ENCODE peak calls at places on chromosomes 6 and 20, in six cellular contexts. One of them, this sample, is unnamed.

GRCh38 chr20:12023169-12023795 is 105.6 kb downstream of the BTBD3 start:
- DNase-seq in foreskin fibroblast: no peak
- DNase-seq in amygdala: no peak
- DNase-seq in T follicular helper cell: no peak
- DNase-seq in hepatocyte: no peak
- DNase-seq in Calu3: no peak
- DNase-seq in this sample: no peak

GRCh38 chr6:42028234-42029061 is 21.9 kb upstream of the TAF8 start:
- DNase-seq in foreskin fibroblast: no peak
- DNase-seq in amygdala: no peak
- DNase-seq in T follicular helper cell: no peak
- DNase-seq in hepatocyte: peak
- DNase-seq in Calu3: no peak
- DNase-seq in this sample: no peak

GRCh38 chr6:25537349-25538018 is 114.5 kb upstream of the SCGN start:
- DNase-seq in foreskin fibroblast: no peak
- DNase-seq in amygdala: no peak
- DNase-seq in T follicular helper cell: no peak
- DNase-seq in hepatocyte: no peak
- DNase-seq in Calu3: no peak
- DNase-seq in this sample: no peak

GRCh38 chr20:22904411-22904810 is 130.7 kb upstream of the SSTR4 start:
- DNase-seq in foreskin fibroblast: peak
- DNase-seq in amygdala: no peak
- DNase-seq in T follicular helper cell: no peak
- DNase-seq in hepatocyte: no peak
- DNase-seq in Calu3: no peak
- DNase-seq in this sample: no peak

GRCh38 chr6:36682328-36683144 is 4.0 kb downstream of the CDKN1A start:
- DNase-seq in foreskin fibroblast: no peak
- DNase-seq in amygdala: no peak
- DNase-seq in T follicular helper cell: peak
- DNase-seq in hepatocyte: peak
- DNase-seq in Calu3: peak
- DNase-seq in this sample: peak

GRCh38 chr20:46158476-46158987 is 40.4 kb downstream of the CD40 start:
- DNase-seq in foreskin fibroblast: no peak
- DNase-seq in amygdala: no peak
- DNase-seq in T follicular helper cell: no peak
- DNase-seq in hepatocyte: no peak
- DNase-seq in Calu3: no peak
- DNase-seq in this sample: no peak

GRCh38 chr6:52538252-52538905 is 38.5 kb downstream of the TRAM2 start:
- DNase-seq in foreskin fibroblast: no peak
- DNase-seq in amygdala: no peak
- DNase-seq in T follicular helper cell: no peak
- DNase-seq in hepatocyte: no peak
- DNase-seq in Calu3: no peak
- DNase-seq in this sample: no peak

GRCh38 chr6:146026873-146027272 is 2.0 kb upstream of the GRM1 start:
- DNase-seq in foreskin fibroblast: no peak
- DNase-seq in amygdala: no peak
- DNase-seq in T follicular helper cell: no peak
- DNase-seq in hepatocyte: no peak
- DNase-seq in Calu3: no peak
- DNase-seq in this sample: no peak

GRCh38 chr6:33154349-33154748 is 37.9 kb downstream of the COL11A2 start:
- DNase-seq in foreskin fibroblast: no peak
- DNase-seq in amygdala: no peak
- DNase-seq in T follicular helper cell: no peak
- DNase-seq in hepatocyte: no peak
- DNase-seq in Calu3: no peak
- DNase-seq in this sample: no peak

GRCh38 chr6:149717588-149718458 is at the start of gene LATS1:
- DNase-seq in foreskin fibroblast: peak
- DNase-seq in amygdala: peak
- DNase-seq in T follicular helper cell: peak
- DNase-seq in hepatocyte: peak
- DNase-seq in Calu3: peak
- DNase-seq in this sample: peak

GRCh38 chr6:27755768-27756167 is 156.4 kb downstream of the OR2B2 start:
- DNase-seq in foreskin fibroblast: no peak
- DNase-seq in amygdala: no peak
- DNase-seq in T follicular helper cell: no peak
- DNase-seq in hepatocyte: no peak
- DNase-seq in Calu3: no peak
- DNase-seq in this sample: no peak

GRCh38 chr6:159973951-159974350 is 5.1 kb downstream of the IGF2R start:
- DNase-seq in foreskin fibroblast: peak
- DNase-seq in amygdala: no peak
- DNase-seq in T follicular helper cell: no peak
- DNase-seq in hepatocyte: no peak
- DNase-seq in Calu3: no peak
- DNase-seq in this sample: no peak

GRCh38 chr6:69690986-69691385 is 105.8 kb downstream of the LMBRD1 start:
- DNase-seq in foreskin fibroblast: no peak
- DNase-seq in amygdala: no peak
- DNase-seq in T follicular helper cell: no peak
- DNase-seq in hepatocyte: no peak
- DNase-seq in Calu3: no peak
- DNase-seq in this sample: no peak

GRCh38 chr20:34817801-34818200 is 7.7 kb downstream of the NCOA6 start:
- DNase-seq in foreskin fibroblast: no peak
- DNase-seq in amygdala: no peak
- DNase-seq in T follicular helper cell: no peak
- DNase-seq in hepatocyte: no peak
- DNase-seq in Calu3: no peak
- DNase-seq in this sample: no peak

GRCh38 chr6:131982740-131983259 is 31.6 kb upstream of the CCN2 start:
- DNase-seq in foreskin fibroblast: peak
- DNase-seq in amygdala: no peak
- DNase-seq in T follicular helper cell: no peak
- DNase-seq in hepatocyte: no peak
- DNase-seq in Calu3: no peak
- DNase-seq in this sample: no peak

GRCh38 chr20:7971536-7972285 is 31.5 kb upstream of the HAO1 start:
- DNase-seq in foreskin fibroblast: no peak
- DNase-seq in amygdala: no peak
- DNase-seq in T follicular helper cell: no peak
- DNase-seq in hepatocyte: no peak
- DNase-seq in Calu3: no peak
- DNase-seq in this sample: no peak

GRCh38 chr6:98942263-98942803 is 5.4 kb downstream of the FBXL4 start:
- DNase-seq in foreskin fibroblast: no peak
- DNase-seq in amygdala: no peak
- DNase-seq in T follicular helper cell: no peak
- DNase-seq in hepatocyte: no peak
- DNase-seq in Calu3: no peak
- DNase-seq in this sample: no peak

GRCh38 chr6:151806757-151807512 is 547 bp upstream of the ESR1 start:
- DNase-seq in foreskin fibroblast: no peak
- DNase-seq in amygdala: no peak
- DNase-seq in T follicular helper cell: no peak
- DNase-seq in hepatocyte: peak
- DNase-seq in Calu3: no peak
- DNase-seq in this sample: no peak

GRCh38 chr6:97465877-97466710 is 183.1 kb upstream of the MMS22L start:
- DNase-seq in foreskin fibroblast: no peak
- DNase-seq in amygdala: no peak
- DNase-seq in T follicular helper cell: no peak
- DNase-seq in hepatocyte: no peak
- DNase-seq in Calu3: no peak
- DNase-seq in this sample: no peak

GRCh38 chr6:22929228-22929627 is 359.9 kb downstream of the HDGFL1 start:
- DNase-seq in foreskin fibroblast: peak
- DNase-seq in amygdala: no peak
- DNase-seq in T follicular helper cell: no peak
- DNase-seq in hepatocyte: no peak
- DNase-seq in Calu3: no peak
- DNase-seq in this sample: no peak

GRCh38 chr6:53199156-53199555 is 50.5 kb upstream of the GCM1 start:
- DNase-seq in foreskin fibroblast: no peak
- DNase-seq in amygdala: no peak
- DNase-seq in T follicular helper cell: no peak
- DNase-seq in hepatocyte: no peak
- DNase-seq in Calu3: no peak
- DNase-seq in this sample: no peak

GRCh38 chr6:75386050-75386770 is 101.6 kb upstream of the TMEM30A start:
- DNase-seq in foreskin fibroblast: peak
- DNase-seq in amygdala: no peak
- DNase-seq in T follicular helper cell: no peak
- DNase-seq in hepatocyte: no peak
- DNase-seq in Calu3: no peak
- DNase-seq in this sample: no peak

GRCh38 chr6:56628105-56628504 is 14.6 kb downstream of the DST start:
- DNase-seq in foreskin fibroblast: no peak
- DNase-seq in amygdala: no peak
- DNase-seq in T follicular helper cell: no peak
- DNase-seq in hepatocyte: no peak
- DNase-seq in Calu3: no peak
- DNase-seq in this sample: no peak

GRCh38 chr20:25549866-25550477 is 35.4 kb downstream of the NINL start:
- DNase-seq in foreskin fibroblast: no peak
- DNase-seq in amygdala: no peak
- DNase-seq in T follicular helper cell: no peak
- DNase-seq in hepatocyte: no peak
- DNase-seq in Calu3: no peak
- DNase-seq in this sample: no peak

GRCh38 chr6:142444800-142445405 is 143.1 kb downstream of the ADGRG6 start:
- DNase-seq in foreskin fibroblast: no peak
- DNase-seq in amygdala: no peak
- DNase-seq in T follicular helper cell: no peak
- DNase-seq in hepatocyte: no peak
- DNase-seq in Calu3: no peak
- DNase-seq in this sample: no peak

GRCh38 chr6:22025468-22026159 is 271.2 kb downstream of the PRL start:
- DNase-seq in foreskin fibroblast: peak
- DNase-seq in amygdala: no peak
- DNase-seq in T follicular helper cell: no peak
- DNase-seq in hepatocyte: peak
- DNase-seq in Calu3: no peak
- DNase-seq in this sample: no peak

GRCh38 chr6:158064725-158065251 is 83.1 kb downstream of the SYNJ2 start:
- DNase-seq in foreskin fibroblast: no peak
- DNase-seq in amygdala: no peak
- DNase-seq in T follicular helper cell: no peak
- DNase-seq in hepatocyte: no peak
- DNase-seq in Calu3: no peak
- DNase-seq in this sample: no peak

GRCh38 chr6:26183237-26183580 is 96.0 kb downstream of the HFE start:
- DNase-seq in foreskin fibroblast: no peak
- DNase-seq in amygdala: no peak
- DNase-seq in T follicular helper cell: no peak
- DNase-seq in hepatocyte: no peak
- DNase-seq in Calu3: no peak
- DNase-seq in this sample: peak

GRCh38 chr6:138526822-138527235 is 27.5 kb upstream of the NHSL1 start:
- DNase-seq in foreskin fibroblast: no peak
- DNase-seq in amygdala: no peak
- DNase-seq in T follicular helper cell: no peak
- DNase-seq in hepatocyte: peak
- DNase-seq in Calu3: no peak
- DNase-seq in this sample: no peak

GRCh38 chr6:144402750-144403149 is 117.6 kb downstream of the UTRN start:
- DNase-seq in foreskin fibroblast: no peak
- DNase-seq in amygdala: no peak
- DNase-seq in T follicular helper cell: no peak
- DNase-seq in hepatocyte: no peak
- DNase-seq in Calu3: no peak
- DNase-seq in this sample: no peak

GRCh38 chr20:34049897-34050695 is 56.4 kb downstream of the RALY start:
- DNase-seq in foreskin fibroblast: no peak
- DNase-seq in amygdala: no peak
- DNase-seq in T follicular helper cell: no peak
- DNase-seq in hepatocyte: no peak
- DNase-seq in Calu3: no peak
- DNase-seq in this sample: no peak

GRCh38 chr6:43588194-43588593 is 12.2 kb downstream of the POLH start:
- DNase-seq in foreskin fibroblast: no peak
- DNase-seq in amygdala: no peak
- DNase-seq in T follicular helper cell: no peak
- DNase-seq in hepatocyte: no peak
- DNase-seq in Calu3: no peak
- DNase-seq in this sample: no peak

GRCh38 chr6:8707956-8708772 is 272.8 kb upstream of the SLC35B3 start:
- DNase-seq in foreskin fibroblast: peak
- DNase-seq in amygdala: no peak
- DNase-seq in T follicular helper cell: no peak
- DNase-seq in hepatocyte: peak
- DNase-seq in Calu3: peak
- DNase-seq in this sample: no peak

GRCh38 chr6:31620586-31621319 is at the start of gene PRRC2A:
- DNase-seq in foreskin fibroblast: no peak
- DNase-seq in amygdala: peak
- DNase-seq in T follicular helper cell: peak
- DNase-seq in hepatocyte: peak
- DNase-seq in Calu3: peak
- DNase-seq in this sample: no peak

This sample was measured in stimulated activated naive CD4-positive, alpha-beta T cell.